ENCODE peak calls at places on chromosomes 2 and 18, in ten cellular contexts. One of them, this sample, is unnamed.

GRCh38 chr2:134208825-134209224 is 45.0 kb upstream of the MGAT5 start:
- DNase-seq in AG04449: no peak
- DNase-seq in T-helper 1 cell: no peak
- DNase-seq in stimulated activated CD4-positive, alpha-beta T cell treated with anti-CD3 and anti-CD28 coated beads, Interleukin-1b, Interleukin-23, amount 100 ng/mL, for 24 hours: no peak
- DNase-seq in Ammon's horn: peak
- DNase-seq in right cardiac atrium: no peak
- DNase-seq in astrocyte of the spinal cord: no peak
- DNase-seq in substantia nigra: no peak
- DNase-seq in fibroblast of pulmonary artery: no peak
- DNase-seq in activated CD4-positive, alpha-beta T cell treated with anti-CD3 and anti-CD28 coated beads for 4 hours: no peak
- DNase-seq in this sample: no peak

GRCh38 chr2:10722252-10722825 is 909 bp downstream of the ATP6V1C2 start:
- DNase-seq in AG04449: no peak
- DNase-seq in T-helper 1 cell: no peak
- DNase-seq in stimulated activated CD4-positive, alpha-beta T cell treated with anti-CD3 and anti-CD28 coated beads, Interleukin-1b, Interleukin-23, amount 100 ng/mL, for 24 hours: no peak
- DNase-seq in Ammon's horn: no peak
- DNase-seq in right cardiac atrium: no peak
- DNase-seq in astrocyte of the spinal cord: no peak
- DNase-seq in substantia nigra: no peak
- DNase-seq in fibroblast of pulmonary artery: no peak
- DNase-seq in activated CD4-positive, alpha-beta T cell treated with anti-CD3 and anti-CD28 coated beads for 4 hours: no peak
- DNase-seq in this sample: no peak

GRCh38 chr2:96636772-96637171 is 1.3 kb downstream of the KANSL3 start:
- DNase-seq in AG04449: no peak
- DNase-seq in T-helper 1 cell: no peak
- DNase-seq in stimulated activated CD4-positive, alpha-beta T cell treated with anti-CD3 and anti-CD28 coated beads, Interleukin-1b, Interleukin-23, amount 100 ng/mL, for 24 hours: no peak
- DNase-seq in Ammon's horn: no peak
- DNase-seq in right cardiac atrium: peak
- DNase-seq in astrocyte of the spinal cord: no peak
- DNase-seq in substantia nigra: no peak
- DNase-seq in fibroblast of pulmonary artery: no peak
- DNase-seq in activated CD4-positive, alpha-beta T cell treated with anti-CD3 and anti-CD28 coated beads for 4 hours: no peak
- DNase-seq in this sample: no peak

GRCh38 chr18:3508576-3509559 is 58.9 kb downstream of the TGIF1 start:
- DNase-seq in AG04449: no peak
- DNase-seq in T-helper 1 cell: no peak
- DNase-seq in stimulated activated CD4-positive, alpha-beta T cell treated with anti-CD3 and anti-CD28 coated beads, Interleukin-1b, Interleukin-23, amount 100 ng/mL, for 24 hours: no peak
- DNase-seq in Ammon's horn: no peak
- DNase-seq in right cardiac atrium: no peak
- DNase-seq in astrocyte of the spinal cord: no peak
- DNase-seq in substantia nigra: no peak
- DNase-seq in fibroblast of pulmonary artery: no peak
- DNase-seq in activated CD4-positive, alpha-beta T cell treated with anti-CD3 and anti-CD28 coated beads for 4 hours: no peak
- DNase-seq in this sample: no peak

GRCh38 chr2:28347193-28347592 is 45.5 kb upstream of the FOSL2 start:
- DNase-seq in AG04449: no peak
- DNase-seq in T-helper 1 cell: no peak
- DNase-seq in stimulated activated CD4-positive, alpha-beta T cell treated with anti-CD3 and anti-CD28 coated beads, Interleukin-1b, Interleukin-23, amount 100 ng/mL, for 24 hours: no peak
- DNase-seq in Ammon's horn: no peak
- DNase-seq in right cardiac atrium: no peak
- DNase-seq in astrocyte of the spinal cord: no peak
- DNase-seq in substantia nigra: no peak
- DNase-seq in fibroblast of pulmonary artery: no peak
- DNase-seq in activated CD4-positive, alpha-beta T cell treated with anti-CD3 and anti-CD28 coated beads for 4 hours: no peak
- DNase-seq in this sample: no peak

GRCh38 chr2:100173907-100174525 is 31.6 kb upstream of the AFF3 start:
- DNase-seq in AG04449: peak
- DNase-seq in T-helper 1 cell: no peak
- DNase-seq in stimulated activated CD4-positive, alpha-beta T cell treated with anti-CD3 and anti-CD28 coated beads, Interleukin-1b, Interleukin-23, amount 100 ng/mL, for 24 hours: no peak
- DNase-seq in Ammon's horn: no peak
- DNase-seq in right cardiac atrium: no peak
- DNase-seq in astrocyte of the spinal cord: no peak
- DNase-seq in substantia nigra: no peak
- DNase-seq in fibroblast of pulmonary artery: no peak
- DNase-seq in activated CD4-positive, alpha-beta T cell treated with anti-CD3 and anti-CD28 coated beads for 4 hours: no peak
- DNase-seq in this sample: no peak

GRCh38 chr2:212027681-212028628 is 510.6 kb downstream of the ERBB4 start:
- DNase-seq in AG04449: no peak
- DNase-seq in T-helper 1 cell: no peak
- DNase-seq in stimulated activated CD4-positive, alpha-beta T cell treated with anti-CD3 and anti-CD28 coated beads, Interleukin-1b, Interleukin-23, amount 100 ng/mL, for 24 hours: no peak
- DNase-seq in Ammon's horn: no peak
- DNase-seq in right cardiac atrium: no peak
- DNase-seq in astrocyte of the spinal cord: no peak
- DNase-seq in substantia nigra: no peak
- DNase-seq in fibroblast of pulmonary artery: peak
- DNase-seq in activated CD4-positive, alpha-beta T cell treated with anti-CD3 and anti-CD28 coated beads for 4 hours: no peak
- DNase-seq in this sample: no peak

GRCh38 chr2:212919238-212919637 is 232.2 kb downstream of the IKZF2 start:
- DNase-seq in AG04449: no peak
- DNase-seq in T-helper 1 cell: no peak
- DNase-seq in stimulated activated CD4-positive, alpha-beta T cell treated with anti-CD3 and anti-CD28 coated beads, Interleukin-1b, Interleukin-23, amount 100 ng/mL, for 24 hours: no peak
- DNase-seq in Ammon's horn: no peak
- DNase-seq in right cardiac atrium: no peak
- DNase-seq in astrocyte of the spinal cord: no peak
- DNase-seq in substantia nigra: no peak
- DNase-seq in fibroblast of pulmonary artery: no peak
- DNase-seq in activated CD4-positive, alpha-beta T cell treated with anti-CD3 and anti-CD28 coated beads for 4 hours: no peak
- DNase-seq in this sample: no peak

GRCh38 chr18:12774982-12775381 is 72.1 kb downstream of the PSMG2 start:
- DNase-seq in AG04449: no peak
- DNase-seq in T-helper 1 cell: no peak
- DNase-seq in stimulated activated CD4-positive, alpha-beta T cell treated with anti-CD3 and anti-CD28 coated beads, Interleukin-1b, Interleukin-23, amount 100 ng/mL, for 24 hours: no peak
- DNase-seq in Ammon's horn: no peak
- DNase-seq in right cardiac atrium: no peak
- DNase-seq in astrocyte of the spinal cord: no peak
- DNase-seq in substantia nigra: no peak
- DNase-seq in fibroblast of pulmonary artery: no peak
- DNase-seq in activated CD4-positive, alpha-beta T cell treated with anti-CD3 and anti-CD28 coated beads for 4 hours: no peak
- DNase-seq in this sample: no peak